ENCODE peak calls at places on chromosome 21, in four cellular contexts. One of them, this sample, is unnamed.

GRCh38 chr21:27831821-27832569 is 865.1 kb upstream of the ADAMTS5 start:
- DNase-seq in NCI-H345: no peak
- DNase-seq in caudate nucleus: no peak
- DNase-seq in heart left ventricle: no peak
- DNase-seq in this sample: no peak

GRCh38 chr21:46124083-46124925 is 26.4 kb downstream of the COL6A2 start:
- DNase-seq in NCI-H345: no peak
- DNase-seq in heart left ventricle: peak; percentile 34
- DNase-seq in caudate nucleus: no peak
- DNase-seq in this sample: no peak

GRCh38 chr21:16514316-16514715 is 784.5 kb downstream of the USP25 start:
- DNase-seq in heart left ventricle: no peak
- DNase-seq in caudate nucleus: no peak
- DNase-seq in NCI-H345: no peak
- DNase-seq in this sample: no peak

GRCh38 chr21:34813266-34813886 is 144.6 kb downstream of the CLIC6 start:
- DNase-seq in heart left ventricle: no peak
- DNase-seq in NCI-H345: no peak
- DNase-seq in caudate nucleus: no peak
- DNase-seq in this sample: no peak

GRCh38 chr21:14581902-14582457 is 35.9 kb upstream of the SAMSN1 start:
- DNase-seq in NCI-H345: no peak
- DNase-seq in caudate nucleus: no peak
- DNase-seq in heart left ventricle: no peak
- DNase-seq in this sample: no peak

GRCh38 chr21:34875830-34876229 is 173.3 kb downstream of the RUNX1 start:
- DNase-seq in heart left ventricle: no peak
- DNase-seq in caudate nucleus: no peak
- DNase-seq in NCI-H345: no peak
- DNase-seq in this sample: no peak

GRCh38 chr21:43824250-43824882 is 35.0 kb downstream of the RRP1 start:
- DNase-seq in caudate nucleus: no peak
- DNase-seq in heart left ventricle: peak; percentile 33
- DNase-seq in NCI-H345: no peak
- DNase-seq in this sample: no peak

GRCh38 chr21:35019631-35020032 is 29.5 kb downstream of the RUNX1 start:
- DNase-seq in NCI-H345: no peak
- DNase-seq in heart left ventricle: no peak
- DNase-seq in caudate nucleus: no peak
- DNase-seq in this sample: peak; percentile 53

GRCh38 chr21:45582128-45582527 is 39.9 kb upstream of the SLC19A1 start:
- DNase-seq in NCI-H345: no peak
- DNase-seq in caudate nucleus: no peak
- DNase-seq in heart left ventricle: no peak
- DNase-seq in this sample: no peak

GRCh38 chr21:28642891-28643290 is 349.8 kb downstream of the LTN1 start:
- DNase-seq in heart left ventricle: no peak
- DNase-seq in caudate nucleus: no peak
- DNase-seq in NCI-H345: no peak
- DNase-seq in this sample: no peak

GRCh38 chr21:32302560-32302959 is 3.9 kb downstream of the MRAP start:
- DNase-seq in heart left ventricle: no peak
- DNase-seq in NCI-H345: no peak
- DNase-seq in caudate nucleus: no peak
- DNase-seq in this sample: no peak

GRCh38 chr21:42281196-42281680 is 34.0 kb downstream of the TFF3 start:
- DNase-seq in caudate nucleus: no peak
- DNase-seq in NCI-H345: no peak
- DNase-seq in heart left ventricle: no peak
- DNase-seq in this sample: no peak

GRCh38 chr21:36178349-36178748 is 21.7 kb downstream of the DOP1B start:
- DNase-seq in heart left ventricle: no peak
- DNase-seq in caudate nucleus: no peak
- DNase-seq in NCI-H345: no peak
- DNase-seq in this sample: no peak

GRCh38 chr21:21806711-21807597 is 808.7 kb downstream of the NCAM2 start:
- DNase-seq in NCI-H345: no peak
- DNase-seq in caudate nucleus: no peak
- DNase-seq in heart left ventricle: no peak
- DNase-seq in this sample: no peak

GRCh38 chr21:21712761-21713558 is 714.8 kb downstream of the NCAM2 start:
- DNase-seq in NCI-H345: no peak
- DNase-seq in heart left ventricle: no peak
- DNase-seq in caudate nucleus: no peak
- DNase-seq in this sample: no peak

GRCh38 chr21:41726970-41727783 is 39.7 kb downstream of the RIPK4 start:
- DNase-seq in NCI-H345: no peak
- DNase-seq in heart left ventricle: peak; percentile 82
- DNase-seq in caudate nucleus: no peak
- DNase-seq in this sample: peak; percentile 23

GRCh38 chr21:16571594-16571993 is 841.8 kb downstream of the USP25 start:
- DNase-seq in caudate nucleus: no peak
- DNase-seq in NCI-H345: no peak
- DNase-seq in heart left ventricle: no peak
- DNase-seq in this sample: no peak

GRCh38 chr21:43262427-43262826 is 93.6 kb downstream of the CRYAA start:
- DNase-seq in heart left ventricle: peak; percentile 15
- DNase-seq in NCI-H345: no peak
- DNase-seq in caudate nucleus: no peak
- DNase-seq in this sample: no peak

GRCh38 chr21:44049182-44049581 is 37.1 kb downstream of the TRAPPC10 start:
- DNase-seq in caudate nucleus: no peak
- DNase-seq in NCI-H345: no peak
- DNase-seq in heart left ventricle: no peak
- DNase-seq in this sample: no peak

GRCh38 chr21:39976805-39977204 is 109.6 kb downstream of the PCP4 start:
- DNase-seq in heart left ventricle: no peak
- DNase-seq in caudate nucleus: no peak
- DNase-seq in NCI-H345: no peak
- DNase-seq in this sample: no peak

GRCh38 chr21:41381731-41382130 is 19.9 kb downstream of the MX2 start:
- DNase-seq in NCI-H345: no peak
- DNase-seq in caudate nucleus: no peak
- DNase-seq in heart left ventricle: no peak
- DNase-seq in this sample: no peak

GRCh38 chr21:38241029-38241740 is 15.6 kb upstream of the KCNJ15 start:
- DNase-seq in caudate nucleus: no peak
- DNase-seq in NCI-H345: no peak
- DNase-seq in heart left ventricle: no peak
- DNase-seq in this sample: no peak

GRCh38 chr21:44418876-44419230 is 36.5 kb upstream of the LRRC3 start:
- DNase-seq in NCI-H345: no peak
- DNase-seq in heart left ventricle: peak; percentile 38
- DNase-seq in caudate nucleus: no peak
- DNase-seq in this sample: no peak

GRCh38 chr21:35159881-35160280 is 110.8 kb upstream of the RUNX1 start:
- DNase-seq in NCI-H345: no peak
- DNase-seq in caudate nucleus: no peak
- DNase-seq in heart left ventricle: no peak
- DNase-seq in this sample: no peak

GRCh38 chr21:45071396-45072165 is 2.8 kb upstream of the ADARB1 start:
- DNase-seq in heart left ventricle: no peak
- DNase-seq in caudate nucleus: no peak
- DNase-seq in NCI-H345: no peak
- DNase-seq in this sample: no peak